ENCODE peak calls at places on chromosomes 7 and 10, in six cellular contexts. C is IMR-90, A is trophoblast cell, J is neuronal stem cell, W is H1, E is H9. B is an unnamed sample.

GRCh38 chr7:130959743-130960207 is 225.8 kb upstream of the KLF14 start:
- DNase-seq in C (peak), A (peak), J (no peak), W (no peak), E (no peak), B (peak)

GRCh38 chr7:134777908-134778580 is 1.4 kb upstream of the CALD1 start:
- DNase-seq in C (no peak), A (no peak), J (no peak), W (no peak), E (no peak), B (peak)

GRCh38 chr10:26491934-26492333 is 53.8 kb downstream of the APBB1IP start:
- DNase-seq in C (no peak), A (no peak), J (no peak), W (no peak), E (no peak), B (no peak)

GRCh38 chr10:79136227-79137005 is 67.7 kb downstream of the ZMIZ1 start:
- DNase-seq in C (no peak), A (no peak), J (no peak), W (no peak), E (no peak), B (peak)

GRCh38 chr10:649798-650690 is 39.4 kb downstream of the DIP2C start:
- DNase-seq in C (peak), A (no peak), J (no peak), W (no peak), E (peak), B (peak)

GRCh38 chr7:27677912-27678612 is 15.4 kb upstream of the HIBADH start:
- DNase-seq in C (peak), A (peak), J (no peak), W (no peak), E (no peak), B (peak)

GRCh38 chr10:55233505-55233904 is 432.5 kb upstream of the PCDH15 start:
- DNase-seq in C (no peak), A (no peak), J (no peak), W (no peak), E (no peak), B (no peak)

GRCh38 chr10:106576534-106576933 is 588.0 kb downstream of the SORCS1 start:
- DNase-seq in C (no peak), A (no peak), J (no peak), W (no peak), E (no peak), B (no peak)

GRCh38 chr7:73668103-73668937 is 689 bp downstream of the VPS37D start:
- DNase-seq in C (no peak), A (no peak), J (no peak), W (no peak), E (no peak), B (no peak)

GRCh38 chr10:98030093-98030821 is at the start of gene CRTAC1:
- DNase-seq in C (no peak), A (no peak), J (peak), W (peak), E (peak), B (peak)

GRCh38 chr10:130352291-130352645 is 216.1 kb downstream of the GLRX3 start:
- DNase-seq in C (no peak), A (no peak), J (no peak), W (peak), E (peak), B (no peak)

GRCh38 chr7:24843821-24844449 is 86.7 kb upstream of the GSDME start:
- DNase-seq in C (no peak), A (no peak), J (peak), W (no peak), E (no peak), B (no peak)

GRCh38 chr7:151756076-151756731 is 120.7 kb downstream of the PRKAG2 start:
- DNase-seq in C (peak), A (peak), J (no peak), W (no peak), E (no peak), B (peak)

GRCh38 chr7:95089414-95089813 is 182.0 kb downstream of the PPP1R9A start:
- DNase-seq in C (no peak), A (no peak), J (no peak), W (no peak), E (no peak), B (no peak)

GRCh38 chr10:97069576-97070362 is 116.0 kb downstream of the SLIT1 start:
- DNase-seq in C (no peak), A (peak), J (no peak), W (no peak), E (no peak), B (peak)

GRCh38 chr7:43018446-43018845 is 86.3 kb downstream of the MRPL32 start:
- DNase-seq in C (no peak), A (no peak), J (no peak), W (no peak), E (no peak), B (no peak)

GRCh38 chr10:101446947-101447346 is 93.0 kb downstream of the BTRC start:
- DNase-seq in C (no peak), A (no peak), J (no peak), W (no peak), E (no peak), B (no peak)

GRCh38 chr7:12757443-12757842 is 70.0 kb downstream of the ARL4A start:
- DNase-seq in C (peak), A (peak), J (no peak), W (no peak), E (no peak), B (peak)

GRCh38 chr7:69095649-69096048 is 502.6 kb upstream of the AUTS2 start:
- DNase-seq in C (no peak), A (no peak), J (no peak), W (no peak), E (no peak), B (no peak)
- H4K91ac ChIP-seq in C (no peak), A (no peak), J (no peak), W (no peak), E (no peak), B (no peak)

GRCh38 chr10:103472005-103472404 is 7.0 kb downstream of the CALHM3 start:
- DNase-seq in C (no peak), A (no peak), J (no peak), W (no peak), E (no peak), B (no peak)

GRCh38 chr10:103473261-103473671 is 5.8 kb downstream of the CALHM3 start:
- DNase-seq in C (no peak), A (peak), J (no peak), W (no peak), E (no peak), B (no peak)

GRCh38 chr10:103467391-103467790 is 8.7 kb upstream of the CALHM1 start:
- DNase-seq in C (no peak), A (no peak), J (no peak), W (no peak), E (no peak), B (no peak)

GRCh38 chr10:103474077-103474476 is 5.0 kb downstream of the CALHM3 start:
- DNase-seq in C (no peak), A (no peak), J (no peak), W (no peak), E (no peak), B (no peak)

DNA sequence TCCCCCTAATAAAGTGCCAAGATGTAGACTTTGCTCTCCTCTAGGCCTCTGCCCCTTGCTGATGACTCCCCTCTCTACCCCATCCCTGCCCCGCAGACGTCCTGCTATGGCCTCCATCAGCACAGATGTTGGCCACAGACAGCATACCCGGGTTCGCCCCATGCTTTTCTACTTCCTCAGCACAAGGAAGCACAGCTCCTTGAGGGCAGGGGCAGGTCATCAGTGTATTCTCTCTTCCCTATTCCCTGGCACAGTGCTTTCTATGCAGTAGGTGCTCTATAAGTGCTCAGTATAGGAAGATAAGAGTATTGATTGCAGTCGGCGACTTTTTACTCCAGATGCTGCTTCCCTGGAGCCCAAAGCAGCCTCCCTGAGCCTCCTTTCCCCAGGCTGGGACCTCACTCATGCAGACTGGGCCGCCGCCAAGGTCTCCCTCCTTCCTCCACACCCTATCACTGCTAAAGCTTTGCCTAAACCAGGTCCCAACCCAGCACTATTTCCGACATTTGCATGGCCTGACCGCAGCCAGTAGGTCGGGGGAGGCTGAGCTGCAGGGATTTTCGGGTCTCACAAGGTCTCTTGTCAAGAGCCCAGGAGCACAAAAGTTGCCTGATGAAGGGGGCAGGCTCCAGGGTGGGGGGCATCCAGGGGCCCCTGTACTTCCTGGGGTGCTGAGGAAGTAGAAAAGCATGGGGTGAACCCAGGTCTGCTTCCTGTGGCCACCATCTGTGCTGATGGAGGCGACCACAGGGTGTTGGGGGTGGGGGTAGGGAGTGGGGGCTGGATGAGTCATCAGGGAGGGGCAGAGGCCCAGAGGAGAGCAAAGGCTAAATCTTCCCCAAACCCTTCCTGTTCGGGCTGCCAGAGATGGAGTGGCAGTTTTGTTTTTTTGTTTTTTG is 8.0 kb downstream of the CALHM3 start:
- DNase-seq in C (no peak), A (no peak), J (no peak), W (no peak), E (peak), B (no peak)
- H2AFZ ChIP-seq in C (peak), A (no peak), J (peak), W (peak), E (peak), B (peak)

DNA sequence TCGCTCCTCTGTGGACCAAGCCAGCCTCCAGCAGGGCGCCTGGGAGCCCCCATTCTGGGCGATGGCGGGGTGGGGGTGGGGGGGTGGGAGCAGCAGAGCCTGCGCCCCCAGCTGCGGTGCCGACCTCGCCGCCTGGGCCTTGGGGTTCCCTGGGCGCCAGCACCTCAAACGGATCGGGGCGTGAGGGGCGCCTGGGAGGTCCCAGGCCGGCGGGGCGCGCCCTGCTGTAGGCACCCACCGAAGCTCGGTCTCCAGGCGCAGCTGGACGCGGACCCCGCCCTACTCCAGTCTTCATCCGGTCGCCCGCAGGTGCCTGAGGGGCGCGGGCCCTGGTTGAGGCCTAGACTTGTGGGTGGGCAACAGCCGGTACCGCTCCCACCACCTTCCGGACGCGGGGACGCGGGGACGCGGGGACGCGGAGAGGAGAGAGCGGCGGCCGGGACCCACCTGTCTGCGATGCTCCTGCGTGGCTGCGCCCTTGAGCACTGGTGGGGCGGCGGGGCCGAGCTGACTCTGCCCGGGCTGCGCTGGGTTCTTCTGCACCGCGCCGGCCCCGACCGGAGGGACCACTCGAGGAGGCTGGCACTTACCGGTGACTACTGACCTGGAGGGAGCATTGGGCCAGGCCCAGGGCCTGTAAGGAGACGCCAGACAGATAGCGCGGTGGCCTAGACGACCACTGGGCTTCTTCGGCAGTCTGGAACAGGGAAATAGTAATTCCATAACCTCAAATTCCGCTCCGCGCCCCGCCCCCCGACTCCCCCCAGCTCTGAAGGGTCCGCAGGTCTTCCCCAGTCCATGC is 5.5 kb upstream of the KCP start:
- DNase-seq in C (no peak), A (no peak), J (no peak), W (no peak), E (peak), B (no peak)
- H4K91ac ChIP-seq in C (no peak), A (no peak), J (no peak), W (no peak), E (no peak), B (no peak)

GRCh38 chr7:98968621-98969020 is 90.3 kb downstream of the TRRAP start:
- DNase-seq in C (no peak), A (no peak), J (no peak), W (no peak), E (no peak), B (no peak)
- H2AFZ ChIP-seq in C (no peak), A (no peak), J (no peak), W (no peak), E (no peak), B (no peak)

DNA sequence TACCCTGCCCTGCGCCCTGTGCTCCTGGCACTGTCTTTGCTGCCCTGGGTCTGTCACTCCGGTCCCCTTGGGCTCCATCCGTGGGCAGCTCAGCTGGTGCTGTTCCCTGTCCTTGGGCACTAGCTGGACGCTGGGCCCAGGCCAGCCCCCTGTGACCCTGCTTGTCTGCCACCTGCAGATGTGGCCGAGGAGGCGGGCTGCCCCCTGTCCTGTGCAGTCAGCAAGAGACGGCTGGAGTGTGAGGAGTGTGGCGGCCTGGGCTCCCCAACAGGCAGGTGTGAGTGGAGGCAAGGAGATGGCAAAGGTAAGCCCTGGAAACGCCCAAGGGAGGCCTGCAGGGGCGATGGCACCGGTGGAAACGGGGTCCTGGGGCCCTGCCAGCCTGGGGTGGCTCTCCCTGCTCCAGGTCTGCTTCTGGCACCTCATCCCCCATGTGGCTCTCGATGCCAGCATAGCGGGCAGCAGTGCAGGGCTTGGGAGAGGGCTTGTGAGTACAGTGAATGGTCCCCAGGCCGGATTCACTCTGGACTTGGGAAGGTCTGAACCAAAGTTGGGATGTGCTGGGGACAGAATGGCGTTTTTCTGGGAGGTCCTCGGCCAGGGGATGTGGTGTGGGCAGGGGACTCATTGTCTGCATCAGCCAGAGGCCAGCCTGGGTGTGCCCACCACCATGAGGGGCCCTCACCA is 26.2 kb upstream of the CSGALNACT2 start:
- DNase-seq in C (no peak), A (no peak), J (no peak), W (no peak), E (no peak), B (no peak)
- H4K91ac ChIP-seq in C (no peak), A (no peak), J (peak), W (no peak), E (no peak), B (no peak)

DNA sequence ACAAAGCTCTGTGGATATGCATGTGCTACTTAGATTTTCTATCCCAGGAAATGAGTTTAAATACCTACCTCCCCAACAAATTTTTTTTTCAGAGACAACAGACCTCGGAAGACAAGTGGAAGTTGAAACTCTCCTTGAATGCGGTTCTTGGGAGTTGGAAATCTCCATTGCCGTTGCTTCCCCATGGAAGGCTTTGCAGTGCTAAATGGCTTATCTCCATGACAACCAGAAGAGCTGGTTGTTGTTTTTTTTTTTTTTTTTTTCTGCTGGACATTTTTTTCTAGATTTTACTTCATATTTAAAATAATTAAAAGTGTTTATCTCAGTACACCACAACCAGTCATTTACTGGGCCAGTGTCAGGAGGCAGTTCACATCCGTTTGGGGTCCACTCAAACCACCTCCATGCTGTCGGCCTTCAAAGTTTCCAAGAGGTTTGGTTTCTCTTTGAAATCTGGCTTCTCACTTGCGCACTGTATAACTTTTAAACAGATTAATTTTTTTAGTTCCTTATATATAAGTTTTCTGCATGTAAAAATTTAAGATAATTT is 348.5 kb upstream of the PRKCQ start:
- DNase-seq in C (no peak), A (no peak), J (peak), W (no peak), E (no peak), B (peak)
- H2AFZ ChIP-seq in C (no peak), A (no peak), J (peak), W (no peak), E (no peak), B (no peak)

GRCh38 chr7:78315119-78315518 is 516.5 kb downstream of the PHTF2 start:
- DNase-seq in C (no peak), A (no peak), J (no peak), W (no peak), E (no peak), B (no peak)
- H4K91ac ChIP-seq in C (no peak), A (no peak), J (no peak), W (no peak), E (no peak), B (no peak)

GRCh38 chr7:26200113-26200443 is 468 bp downstream of the HNRNPA2B1 start:
- DNase-seq in C (no peak), A (peak), J (peak), W (no peak), E (peak), B (no peak)

GRCh38 chr7:26200444-26201260 is at the start of gene HNRNPA2B1:
- DNase-seq in C (peak), A (peak), J (peak), W (peak), E (peak), B (peak)

GRCh38 chr7:26199301-26200112 is 1.0 kb downstream of the HNRNPA2B1 start:
- DNase-seq in C (peak), A (peak), J (peak), W (no peak), E (no peak), B (peak)

GRCh38 chr7:26201261-26202018 is at the start of gene CBX3:
- DNase-seq in C (peak), A (peak), J (peak), W (peak), E (peak), B (peak)

DNA sequence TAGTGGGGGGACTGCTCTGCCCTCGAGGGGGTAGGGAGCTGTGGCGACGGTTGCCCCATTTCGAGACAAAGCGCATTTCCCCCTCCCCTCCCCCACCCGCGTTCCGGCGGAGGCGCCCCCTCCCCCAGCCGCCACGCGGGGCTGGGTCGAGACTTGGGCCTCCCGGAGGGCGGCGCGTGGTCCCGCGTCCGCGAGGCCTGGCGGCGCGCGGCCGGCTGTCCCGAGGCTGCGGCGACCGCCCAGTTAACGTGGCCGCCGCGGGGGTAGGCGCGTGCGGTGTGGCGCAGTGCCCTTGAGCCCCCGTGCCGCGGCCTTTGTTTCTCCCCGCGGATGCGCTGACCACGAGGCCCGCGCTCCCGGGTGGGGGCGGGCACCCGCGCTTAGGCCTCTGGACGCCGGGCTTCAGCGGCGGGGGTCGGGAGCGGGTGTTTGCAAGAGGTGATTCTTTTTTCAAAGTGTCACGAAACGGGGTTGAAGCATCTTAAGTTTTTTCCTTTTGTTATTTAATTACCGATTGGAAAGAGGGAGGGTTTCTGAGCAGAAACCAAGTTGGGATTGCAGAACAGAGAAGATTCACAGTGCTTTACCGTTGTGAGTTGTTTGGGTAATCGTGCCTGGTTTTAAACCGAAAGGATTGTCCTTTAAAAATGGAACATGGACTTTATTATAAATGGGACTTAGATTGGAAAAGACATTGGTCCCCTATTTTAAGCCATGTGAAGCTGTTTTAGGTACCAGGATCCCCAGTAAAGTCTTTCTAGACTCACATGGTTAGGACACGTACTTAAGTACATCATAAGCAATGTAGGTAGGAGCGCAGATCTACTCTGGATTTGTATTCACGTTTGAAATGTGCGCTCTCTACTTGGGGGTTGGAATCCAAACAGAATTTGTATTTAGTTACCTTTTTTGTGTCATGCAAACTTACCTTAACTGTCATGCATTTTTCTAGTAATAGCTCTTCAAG is 757 bp downstream of the CBX3 start:
- DNase-seq in C (no peak), A (no peak), J (no peak), W (no peak), E (no peak), B (no peak)
- H2AFZ ChIP-seq in C (peak), A (peak), J (peak), W (no peak), E (no peak), B (no peak)